ENCODE peak calls at places on chromosome 5, in nine cellular contexts. G is heart left ventricle, S is astrocyte of the spinal cord, H is cardiac muscle cell, P is lower leg skin, X is epithelial cell of esophagus, O is choroid plexus epithelial cell, Y is stomach, A is psoas muscle. B is an unnamed sample.
A peak's percentile ranks its signal among the peaks of the same experiment; 100 is the strongest.

GRCh38 chr5:170606939-170607338 is 103.1 kb downstream of the KCNIP1 start:
- DNase-seq in G (no peak), S (no peak), H (no peak), P (no peak), X (no peak), O (no peak), Y (no peak), A (no peak), B (no peak)

GRCh38 chr5:132873119-132873929 is at the start of gene LEAP2:
- DNase-seq in G (no peak), S (no peak), H (peak; percentile 32), P (no peak), X (no peak), O (no peak), Y (peak; percentile 39), A (no peak), B (no peak)

GRCh38 chr5:133708451-133708850 is 96.1 kb upstream of the FSTL4 start:
- DNase-seq in G (no peak), S (no peak), H (no peak), P (no peak), X (no peak), O (no peak), Y (no peak), A (no peak), B (peak; percentile 10)

GRCh38 chr5:127097288-127097687 is 24.0 kb upstream of the C5orf63 start:
- DNase-seq in G (no peak), S (peak; percentile 40), H (no peak), P (no peak), X (peak; percentile 31), O (peak; percentile 32), Y (no peak), A (no peak), B (no peak)

GRCh38 chr5:52776116-52776515 is 11.6 kb upstream of the ITGA1 start:
- DNase-seq in G (no peak), S (no peak), H (no peak), P (no peak), X (no peak), O (no peak), Y (no peak), A (no peak), B (no peak)

GRCh38 chr5:146825033-146825432 is 53.5 kb downstream of the PPP2R2B start:
- DNase-seq in G (peak; percentile 18), S (peak; percentile 50), H (peak; percentile 55), P (no peak), X (peak; percentile 64), O (peak; percentile 56), Y (no peak), A (no peak), B (no peak)

GRCh38 chr5:131214828-131215227 is 44.1 kb downstream of the LYRM7 start:
- DNase-seq in G (no peak), S (no peak), H (no peak), P (no peak), X (no peak), O (no peak), Y (no peak), A (no peak), B (no peak)

GRCh38 chr5:108562205-108562454 is 180.2 kb upstream of the FBXL17 start:
- DNase-seq in G (no peak), S (no peak), H (no peak), P (no peak), X (no peak), O (no peak), Y (no peak), A (no peak), B (no peak)

GRCh38 chr5:37833990-37834389 is 5.9 kb downstream of the GDNF start:
- DNase-seq in G (no peak), S (no peak), H (no peak), P (no peak), X (no peak), O (no peak), Y (no peak), A (no peak), B (no peak)

GRCh38 chr5:65802820-65803219 is 80.8 kb downstream of the NLN start:
- DNase-seq in G (no peak), S (no peak), H (no peak), P (no peak), X (no peak), O (no peak), Y (no peak), A (no peak), B (no peak)

GRCh38 chr5:172762214-172763119 is 8.5 kb downstream of the DUSP1 start:
- DNase-seq in G (no peak), S (no peak), H (no peak), P (no peak), X (no peak), O (no peak), Y (no peak), A (no peak), B (no peak)

GRCh38 chr5:172763120-172763464 is 7.9 kb downstream of the DUSP1 start:
- DNase-seq in G (no peak), S (no peak), H (no peak), P (no peak), X (no peak), O (no peak), Y (no peak), A (no peak), B (no peak)

GRCh38 chr5:172765766-172766286 is 5.2 kb downstream of the DUSP1 start:
- DNase-seq in G (no peak), S (peak; percentile 94), H (peak; percentile 85), P (no peak), X (peak; percentile 85), O (peak; percentile 96), Y (no peak), A (peak; percentile 46), B (peak; percentile 99)

GRCh38 chr5:172766287-172767104 is 4.5 kb downstream of the DUSP1 start:
- DNase-seq in G (peak; percentile 84), S (peak; percentile 94), H (peak; percentile 86), P (peak; percentile 88), X (peak; percentile 89), O (peak; percentile 94), Y (peak; percentile 87), A (peak; percentile 83), B (peak; percentile 90)

DNA sequence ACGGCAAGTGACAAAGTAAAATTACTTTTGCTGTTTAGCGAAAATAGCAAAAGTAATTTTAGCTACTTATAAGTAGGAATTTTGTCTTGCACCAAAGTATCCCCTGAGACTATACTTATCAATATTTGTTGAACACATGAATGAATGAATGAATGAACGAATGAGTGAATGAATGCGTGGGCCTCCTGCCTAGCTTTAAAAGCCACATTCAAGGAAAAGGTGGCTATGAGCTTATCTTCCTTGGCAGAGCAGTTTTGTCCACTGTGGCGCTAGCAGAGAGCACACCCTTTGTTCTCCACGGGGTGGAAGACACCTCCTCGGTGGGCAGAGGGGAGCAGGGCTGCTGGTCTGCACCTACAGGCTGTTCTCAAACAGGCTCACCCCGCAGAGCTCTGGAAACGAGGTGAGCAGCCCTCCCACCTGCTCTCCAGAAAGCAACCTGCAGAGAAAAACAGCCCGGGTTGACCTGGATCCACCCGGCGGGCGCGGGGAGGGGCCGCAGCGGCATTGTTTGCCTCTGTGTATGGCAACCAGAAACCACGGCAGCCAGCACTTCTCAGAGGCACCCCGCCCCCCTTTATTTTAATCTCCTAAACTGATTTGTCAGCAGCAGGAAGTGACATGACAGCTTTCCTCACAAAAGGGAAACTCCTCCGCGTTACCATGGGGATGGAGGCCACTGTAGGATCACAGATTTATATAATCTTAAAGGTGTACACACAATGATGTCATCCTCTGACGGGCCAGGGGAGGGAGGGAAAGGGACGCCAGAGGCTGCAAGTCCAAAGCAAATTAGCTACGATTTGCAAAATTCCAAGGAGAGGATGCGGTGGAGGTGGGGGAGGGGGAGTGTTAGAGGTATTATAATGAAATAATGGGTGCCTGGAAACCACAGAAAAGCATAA is 5.9 kb downstream of the DUSP1 start:
- DNase-seq in G (peak; percentile 97), S (peak; percentile 100), H (peak; percentile 99), P (peak; percentile 99), X (peak; percentile 100), O (peak; percentile 100), Y (peak; percentile 96), A (peak; percentile 86), B (no peak)
- H3K4me3 ChIP-seq in G (peak overlapping the region; percentile 86), S (peak overlapping the region; percentile 30), H (peak overlapping the region; percentile 22), P (no peak overlapping the region), X (peak overlapping the region; percentile 28), O (peak overlapping the region; percentile 58), Y (peak overlapping the region; percentile 27), A (peak overlapping the region; percentile 79), B (peak overlapping the region; percentile 52)

GRCh38 chr5:36734422-36734821 is 128.0 kb downstream of the SLC1A3 start:
- DNase-seq in G (no peak), S (peak; percentile 18), H (peak; percentile 69), P (no peak), X (peak; percentile 48), O (peak; percentile 71), Y (no peak), A (no peak), B (no peak)
- TF ChIP-seq CTCF in G (no peak), S (peak; percentile 23), H (peak; percentile 31), P (no peak), X (peak; percentile 41), O (peak; percentile 46), Y (no peak), A (peak; percentile 7), B (peak; percentile 28)

GRCh38 chr5:107413754-107414153 is 257.0 kb downstream of the EFNA5 start:
- DNase-seq in G (no peak), S (no peak), H (no peak), P (no peak), X (no peak), O (no peak), Y (no peak), A (no peak), B (no peak)

GRCh38 chr5:107402881-107403280 is 267.9 kb downstream of the EFNA5 start:
- DNase-seq in G (no peak), S (no peak), H (no peak), P (no peak), X (no peak), O (peak; percentile 27), Y (no peak), A (no peak), B (no peak)

GRCh38 chr5:107404595-107405366 is 266.0 kb downstream of the EFNA5 start:
- DNase-seq in G (no peak), S (no peak), H (no peak), P (no peak), X (peak; percentile 46), O (no peak), Y (no peak), A (no peak), B (no peak)

GRCh38 chr5:107403561-107403960 is 267.2 kb downstream of the EFNA5 start:
- DNase-seq in G (no peak), S (no peak), H (no peak), P (no peak), X (no peak), O (no peak), Y (no peak), A (no peak), B (no peak)

DNA sequence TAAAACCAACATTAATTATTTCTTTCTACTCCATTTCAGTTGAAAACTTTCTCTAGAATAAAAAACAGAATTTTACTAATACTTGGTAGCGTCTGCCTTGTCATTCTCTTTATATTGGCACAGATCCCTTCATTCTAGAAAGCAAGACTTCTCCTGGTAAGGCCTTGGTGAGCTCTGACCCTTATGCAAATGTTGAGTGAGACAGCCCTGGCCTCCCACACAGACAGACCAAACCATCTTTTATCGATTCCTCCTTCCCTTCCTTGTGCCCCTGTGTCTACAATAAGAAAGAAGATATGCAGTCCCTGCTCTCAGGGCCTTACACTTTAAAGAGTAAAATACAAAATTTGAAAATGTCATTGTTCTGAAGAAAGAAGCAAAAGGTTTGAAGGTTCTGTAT is 262.2 kb downstream of the EFNA5 start:
- DNase-seq in G (no peak), S (no peak), H (no peak), P (no peak), X (no peak), O (peak; percentile 30), Y (no peak), A (no peak), B (no peak)
- H3K4me3 ChIP-seq in G (no peak overlapping the region), S (no peak overlapping the region), H (no peak overlapping the region), P (no peak overlapping the region), X (no peak overlapping the region), O (no peak overlapping the region), Y (no peak overlapping the region), A (no peak overlapping the region), B (no peak overlapping the region)

GRCh38 chr5:150778517-150779396 is at the start of gene SMIM3:
- DNase-seq in G (peak; percentile 87), S (peak; percentile 72), H (peak; percentile 84), P (peak; percentile 64), X (peak; percentile 71), O (peak; percentile 73), Y (peak; percentile 86), A (peak; percentile 85), B (no peak)
- TF ChIP-seq CTCF in G (peak; percentile 20), S (peak; percentile 47), H (peak; percentile 55), P (no peak), X (peak; percentile 35), O (peak; percentile 59), Y (no peak), A (peak; percentile 4), B (peak; percentile 59)

B was measured in epithelial cell of proximal tubule.